ENCODE peak calls at places on chromosomes 2 and 18, in six cellular contexts. A is uterus, X is spleen, J is iPS DF 6.9, R is heart left ventricle, W is colonic mucosa. Y is an unnamed sample.

GRCh38 chr2:212811946-212812345 is 273.3 kb upstream of the ERBB4 start:
- DNase-seq in W (no peak), J (no peak), A (no peak), X (no peak), R (no peak), Y (no peak)

GRCh38 chr18:57819119-57819518 is 16.0 kb upstream of the ATP8B1 start:
- DNase-seq in R (no peak), W (no peak), A (no peak), X (no peak), J (no peak), Y (no peak)

GRCh38 chr2:241413929-241414580 is 58.0 kb downstream of the FARP2 start:
- DNase-seq in J (no peak), W (no peak), R (no peak), X (no peak), A (no peak), Y (no peak)

GRCh38 chr18:70662588-70662987 is 373.7 kb downstream of the SOCS6 start:
- DNase-seq in A (no peak), X (no peak), J (no peak), R (no peak), W (no peak), Y (no peak)

GRCh38 chr18:54191352-54191751 is 33.1 kb downstream of the MBD2 start:
- DNase-seq in X (no peak), J (no peak), W (no peak), R (no peak), A (no peak), Y (no peak)

GRCh38 chr2:85263591-85263990 is 64.2 kb downstream of the TGOLN2 start:
- DNase-seq in A (no peak), J (no peak), R (no peak), W (no peak), X (no peak), Y (no peak)

GRCh38 chr2:72147303-72147970 is at the start of gene CYP26B1:
- DNase-seq in W (no peak), A (peak; percentile 8), R (peak; percentile 31), X (peak; percentile 81), J (no peak), Y (peak; percentile 27)

GRCh38 chr18:13284330-13285027 is 65.9 kb downstream of the LDLRAD4 start:
- DNase-seq in W (no peak), J (no peak), X (peak; percentile 85), A (no peak), R (no peak), Y (no peak)

GRCh38 chr2:176553685-176554106 is 284.5 kb downstream of the MTX2 start:
- DNase-seq in A (peak; percentile 74), X (peak; percentile 87), R (peak; percentile 47), J (no peak), W (peak; percentile 68), Y (peak; percentile 41)

GRCh38 chr2:140918426-140918825 is 1212.4 kb downstream of the LRP1B start:
- DNase-seq in A (no peak), J (no peak), W (no peak), R (no peak), X (no peak), Y (no peak)

GRCh38 chr2:31433541-31433940 is 19.0 kb upstream of the XDH start:
- DNase-seq in W (no peak), X (no peak), A (no peak), R (no peak), J (no peak), Y (no peak)

GRCh38 chr18:26317353-26317865 is 91.2 kb downstream of the TAF4B start:
- DNase-seq in W (no peak), R (no peak), J (no peak), A (no peak), X (no peak), Y (no peak)

GRCh38 chr2:160871096-160871495 is 289.1 kb upstream of the TANK start:
- DNase-seq in R (peak; percentile 43), A (no peak), X (no peak), J (no peak), W (no peak), Y (no peak)

GRCh38 chr2:9592699-9593098 is 37.1 kb upstream of the ADAM17 start:
- DNase-seq in J (no peak), X (no peak), W (no peak), R (no peak), A (no peak), Y (no peak)

GRCh38 chr2:169965495-169965894 is 138.2 kb downstream of the UBR3 start:
- DNase-seq in J (no peak), R (no peak), X (no peak), A (no peak), W (no peak), Y (no peak)

GRCh38 chr18:8299054-8299708 is 310.1 kb upstream of the RAB12 start:
- DNase-seq in W (no peak), R (no peak), X (no peak), A (no peak), J (no peak), Y (no peak)

GRCh38 chr2:133262888-133263287 is 305.4 kb downstream of the NCKAP5 start:
- DNase-seq in R (no peak), A (no peak), J (no peak), X (no peak), W (no peak), Y (no peak)

GRCh38 chr2:25362564-25363145 is 20.9 kb upstream of the DNMT3A start:
- DNase-seq in A (no peak), R (no peak), W (peak; percentile 57), J (no peak), X (peak; percentile 93), Y (peak; percentile 51)

GRCh38 chr18:37502601-37503000 is 63.0 kb downstream of the CELF4 start:
- DNase-seq in R (no peak), J (no peak), W (no peak), X (no peak), A (no peak), Y (no peak)

GRCh38 chr2:146412625-146413024 is 1432.2 kb upstream of the ACVR2A start:
- DNase-seq in A (no peak), J (peak; percentile 35), W (no peak), X (peak; percentile 61), R (no peak), Y (no peak)

GRCh38 chr2:205872716-205873115 is 190.4 kb downstream of the NRP2 start:
- DNase-seq in W (no peak), R (no peak), J (no peak), A (no peak), X (no peak), Y (no peak)

GRCh38 chr2:10161961-10162441 is 39.5 kb downstream of the RRM2 start:
- DNase-seq in A (no peak), X (peak; percentile 61), R (no peak), W (no peak), J (no peak), Y (no peak)

GRCh38 chr18:22731398-22731797 is 201.7 kb upstream of the RBBP8 start:
- DNase-seq in R (no peak), A (no peak), W (no peak), X (no peak), J (no peak), Y (no peak)

GRCh38 chr18:23307567-23308295 is 145.4 kb upstream of the RIOK3 start:
- DNase-seq in X (peak; percentile 82), A (peak; percentile 31), R (no peak), J (no peak), W (no peak), Y (no peak)

GRCh38 chr2:215454519-215454918 is 18.7 kb upstream of the FN1 start:
- DNase-seq in W (no peak), A (no peak), J (no peak), X (no peak), R (no peak), Y (no peak)

GRCh38 chr2:28986429-28986828 is 5.3 kb downstream of the TOGARAM2 start:
- DNase-seq in J (no peak), R (no peak), A (no peak), W (no peak), X (no peak), Y (no peak)

GRCh38 chr2:20410556-20411277 is 36.2 kb upstream of the RHOB start:
- DNase-seq in J (no peak), A (no peak), R (no peak), X (no peak), W (no peak), Y (no peak)

GRCh38 chr2:98334439-98335078 is 11.7 kb upstream of the CNGA3 start:
- DNase-seq in A (no peak), W (no peak), J (no peak), R (no peak), X (no peak), Y (no peak)

GRCh38 chr2:65662654-65663432 is 230.4 kb upstream of the SPRED2 start:
- DNase-seq in A (peak; percentile 67), W (no peak), X (no peak), R (no peak), J (no peak), Y (no peak)
- H3K27ac ChIP-seq in A (peak overlapping the region; percentile 68), W (peak overlapping the region; percentile 28), X (no peak overlapping the region), R (no peak overlapping the region), J (no peak overlapping the region), Y (no peak overlapping the region)

GRCh38 chr2:66573866-66574265 is 138.9 kb downstream of the MEIS1 start:
- DNase-seq in R (no peak), X (no peak), A (peak; percentile 54), W (no peak), J (no peak), Y (no peak)

GRCh38 chr2:66571873-66572272 is 136.9 kb downstream of the MEIS1 start:
- DNase-seq in A (no peak), R (no peak), J (no peak), W (no peak), X (no peak), Y (no peak)

GRCh38 chr2:66575625-66576371 is 140.9 kb downstream of the MEIS1 start:
- DNase-seq in W (peak; percentile 25), J (no peak), A (peak; percentile 84), X (peak; percentile 76), R (peak; percentile 28), Y (no peak)

GRCh38 chr2:66574701-66575624 is 140.0 kb downstream of the MEIS1 start:
- DNase-seq in W (peak; percentile 67), R (peak; percentile 46), J (no peak), X (no peak), A (peak; percentile 90), Y (peak; percentile 58)

GRCh38 chr2:66573412-66573811 is 138.5 kb downstream of the MEIS1 start:
- DNase-seq in A (no peak), J (no peak), X (no peak), W (no peak), R (no peak), Y (no peak)
- H3K4me3 ChIP-seq in A (no peak overlapping the region), J (no peak overlapping the region), X (no peak overlapping the region), W (no peak overlapping the region), R (no peak overlapping the region), Y (no peak overlapping the region)

DNA sequence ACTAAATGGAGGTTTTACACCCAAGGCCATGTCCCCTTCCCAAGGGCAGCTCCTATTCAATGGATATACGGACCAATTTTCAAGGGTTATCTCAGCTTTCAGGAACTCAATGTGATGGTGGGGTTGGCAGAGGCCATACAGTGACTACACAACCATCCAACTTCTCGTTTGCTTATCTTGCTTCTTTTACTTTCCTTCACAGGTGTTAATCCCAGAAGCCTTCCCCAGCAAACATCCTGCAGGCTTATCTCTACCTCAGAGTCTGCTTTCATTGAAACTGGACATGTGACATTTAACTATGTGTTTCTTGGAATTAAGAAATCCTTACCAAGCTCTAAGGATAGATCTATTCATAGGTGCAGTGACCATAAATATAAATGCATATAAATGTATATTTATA is 443.8 kb upstream of the CDH20 start:
- DNase-seq in A (no peak), J (no peak), W (no peak), X (no peak), R (no peak), Y (no peak)
- H3K4me1 ChIP-seq in A (no peaks in the 10 kb centered on the region), J (no peaks in the 10 kb centered on the region), W (no peaks in the 10 kb centered on the region), X (no peaks in the 10 kb centered on the region), R (no peaks in the 10 kb centered on the region), Y (peaks cover 3% of the 10 kb centered on the region)

GRCh38 chr2:46977899-46978298 is 62.3 kb upstream of the MCFD2 start:
- DNase-seq in A (no peak), W (no peak), R (no peak), J (no peak), X (no peak), Y (no peak)
- H3K27ac ChIP-seq in A (no peak overlapping the region), W (no peak overlapping the region), R (no peak overlapping the region), J (no peak overlapping the region), X (peak overlapping the region; percentile 79), Y (peak overlapping the region; percentile 13)